ENCODE peak calls at places on chromosomes 4 and X, in four cellular contexts. H, W, T and I are unnamed samples.

GRCh38 chrX:55754861-55755294 is 37.3 kb downstream of the RRAGB start:
- DNase-seq in H (no peak), W (no peak), T (no peak), I (no peak)

GRCh38 chr4:39415678-39416283 is 9.1 kb downstream of the KLB start:
- DNase-seq in H (no peak), W (no peak), T (peak), I (no peak)

GRCh38 chr4:96894621-96895020 is 1054.7 kb downstream of the PDHA2 start:
- DNase-seq in H (no peak), W (no peak), T (no peak), I (no peak)

GRCh38 chr4:165208741-165209388 is 1.5 kb downstream of the KLHL2 start:
- DNase-seq in H (no peak), W (no peak), T (no peak), I (no peak)

GRCh38 chr4:159267940-159268327 is 165.1 kb downstream of the RAPGEF2 start:
- DNase-seq in H (no peak), W (no peak), T (no peak), I (no peak)

GRCh38 chrX:20320461-20321159 is 53.9 kb upstream of the RPS6KA3 start:
- DNase-seq in H (no peak), W (no peak), T (peak), I (no peak)

GRCh38 chrX:119999087-119999634 is 55.6 kb upstream of the NKAP start:
- DNase-seq in H (no peak), W (no peak), T (no peak), I (no peak)

GRCh38 chrX:39650883-39651282 is 446.9 kb downstream of the BCOR start:
- DNase-seq in H (no peak), W (no peak), T (no peak), I (no peak)

GRCh38 chr4:138158746-138159297 is 83.3 kb downstream of the SLC7A11 start:
- DNase-seq in H (no peak), W (no peak), T (no peak), I (no peak)

GRCh38 chr4:137819964-137820383 is 287.7 kb upstream of the PCDH18 start:
- DNase-seq in H (peak), W (no peak), T (peak), I (peak)

GRCh38 chr4:109559983-109560686 is at the start of gene MCUB:
- DNase-seq in H (peak), W (peak), T (peak), I (peak)

GRCh38 chr4:5051210-5051691 is at the start of gene STK32B:
- DNase-seq in H (no peak), W (peak), T (no peak), I (no peak)

GRCh38 chrX:137566746-137567473 is 983 bp downstream of the ZIC3 start:
- DNase-seq in H (no peak), W (no peak), T (no peak), I (no peak)

GRCh38 chrX:111823068-111823467 is 52.9 kb upstream of the TRPC5OS start:
- DNase-seq in H (no peak), W (peak), T (no peak), I (peak)

GRCh38 chrX:153741446-153741845 is 16.8 kb downstream of the ABCD1 start:
- DNase-seq in H (no peak), W (no peak), T (no peak), I (no peak)

GRCh38 chr4:8674311-8674885 is 81.8 kb downstream of the CPZ start:
- DNase-seq in H (no peak), W (no peak), T (no peak), I (no peak)

DNA sequence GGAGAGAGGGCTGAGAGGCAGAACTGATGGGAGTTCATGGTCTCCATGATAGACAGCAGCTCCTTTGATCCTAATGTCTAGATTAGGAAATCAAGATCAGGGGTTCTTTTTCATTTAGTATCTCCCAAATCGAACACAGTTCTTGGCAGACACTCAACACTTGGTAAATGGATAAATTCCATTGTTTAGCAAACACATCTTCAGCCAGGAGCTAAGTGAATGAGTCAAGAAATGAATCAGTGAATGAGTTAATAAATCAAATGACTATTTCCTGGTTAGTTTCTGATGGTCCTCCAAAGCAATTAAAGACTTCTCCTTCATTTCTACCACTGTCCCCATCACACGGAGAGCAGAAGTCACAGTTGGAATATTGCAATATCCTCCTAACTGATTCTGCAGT is 120.0 kb upstream of the SHISA3 start:
- DNase-seq in H (no peak), W (no peak), T (no peak), I (no peak)
- TF ChIP-seq TCF7L2 in H (no peak), W (no peak), T (no peak), I (no peak)

GRCh38 chr4:41156574-41156973 is 57.8 kb downstream of the APBB2 start:
- DNase-seq in H (peak), W (no peak), T (no peak), I (no peak)

GRCh38 chr4:41154814-41155177 is 59.5 kb downstream of the APBB2 start:
- DNase-seq in H (no peak), W (no peak), T (no peak), I (no peak)

GRCh38 chr4:41157009-41157408 is 57.3 kb downstream of the APBB2 start:
- DNase-seq in H (no peak), W (no peak), T (no peak), I (no peak)

GRCh38 chr4:41155194-41155830 is 59.0 kb downstream of the APBB2 start:
- DNase-seq in H (no peak), W (no peak), T (no peak), I (no peak)

GRCh38 chr4:41154001-41154813 is 60.1 kb downstream of the APBB2 start:
- DNase-seq in H (no peak), W (no peak), T (no peak), I (no peak)
- TF ChIP-seq TCF7L2 in H (no peak), W (no peak), T (no peak), I (no peak)

DNA sequence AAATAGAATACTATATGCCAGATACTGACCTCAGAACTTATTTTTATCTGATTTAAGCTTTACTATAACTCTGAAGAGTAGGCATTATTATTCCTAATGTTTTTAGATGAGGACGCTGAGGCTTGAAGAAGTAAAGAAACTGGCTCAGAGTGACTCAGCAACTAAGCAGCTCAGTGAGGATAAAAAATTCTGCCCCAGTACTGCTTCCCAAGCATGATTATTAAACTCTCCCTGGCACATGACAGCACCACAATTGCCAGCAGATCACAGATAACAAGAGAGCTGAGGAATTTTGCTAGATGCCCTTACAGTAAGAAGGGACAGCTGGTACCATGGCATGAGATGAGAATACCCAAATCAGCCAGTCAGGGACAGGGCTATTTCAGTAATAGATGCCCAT is 219.4 kb downstream of the NKX6-1 start:
- DNase-seq in H (no peak), W (no peak), T (no peak), I (no peak)
- TF ChIP-seq TCF7L2 in H (no peak), W (no peak), T (no peak), I (no peak)

GRCh38 chrX:43595931-43596330 is 60.2 kb upstream of the MAOA start:
- DNase-seq in H (no peak), W (no peak), T (no peak), I (no peak)
- TF ChIP-seq TCF7L2 in H (no peak), W (no peak), T (no peak), I (no peak)

DNA sequence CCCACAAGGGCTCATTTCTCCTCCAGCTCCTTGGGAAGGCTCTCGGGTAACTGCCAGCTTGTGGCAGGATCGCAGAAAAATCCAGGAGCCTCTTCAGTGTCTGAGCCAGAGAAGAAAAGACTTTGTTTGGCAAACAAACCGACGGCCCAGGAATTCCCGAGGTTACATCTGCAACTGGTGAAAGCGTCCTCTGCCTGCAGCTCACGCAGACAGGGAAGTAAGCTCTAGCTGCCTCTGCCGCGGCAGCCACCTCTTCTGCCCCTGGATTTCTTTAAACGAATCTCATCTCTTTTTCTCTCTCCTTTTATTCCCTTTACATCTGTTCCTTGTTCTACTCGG is 289 bp downstream of the DCHS2 start:
- DNase-seq in H (no peak), W (no peak), T (no peak), I (no peak)
- TF ChIP-seq TCF7L2 in H (no peak), W (no peak), T (no peak), I (no peak)

GRCh38 chr4:173518419-173519102 is 11.5 kb downstream of the HAND2 start:
- DNase-seq in H (no peak), W (no peak), T (no peak), I (no peak)

GRCh38 chr4:173515458-173515857 is 14.6 kb downstream of the HAND2 start:
- DNase-seq in H (no peak), W (no peak), T (no peak), I (no peak)

GRCh38 chr4:173517781-173518371 is 12.2 kb downstream of the HAND2 start:
- DNase-seq in H (no peak), W (no peak), T (no peak), I (no peak)

GRCh38 chr4:173514641-173515217 is 15.3 kb downstream of the HAND2 start:
- DNase-seq in H (no peak), W (no peak), T (no peak), I (no peak)

GRCh38 chr4:173516621-173517612 is 13.1 kb downstream of the HAND2 start:
- DNase-seq in H (no peak), W (no peak), T (no peak), I (no peak)
- TF ChIP-seq TCF7L2 in H (no peak), W (no peak), T (no peak), I (no peak)

DNA sequence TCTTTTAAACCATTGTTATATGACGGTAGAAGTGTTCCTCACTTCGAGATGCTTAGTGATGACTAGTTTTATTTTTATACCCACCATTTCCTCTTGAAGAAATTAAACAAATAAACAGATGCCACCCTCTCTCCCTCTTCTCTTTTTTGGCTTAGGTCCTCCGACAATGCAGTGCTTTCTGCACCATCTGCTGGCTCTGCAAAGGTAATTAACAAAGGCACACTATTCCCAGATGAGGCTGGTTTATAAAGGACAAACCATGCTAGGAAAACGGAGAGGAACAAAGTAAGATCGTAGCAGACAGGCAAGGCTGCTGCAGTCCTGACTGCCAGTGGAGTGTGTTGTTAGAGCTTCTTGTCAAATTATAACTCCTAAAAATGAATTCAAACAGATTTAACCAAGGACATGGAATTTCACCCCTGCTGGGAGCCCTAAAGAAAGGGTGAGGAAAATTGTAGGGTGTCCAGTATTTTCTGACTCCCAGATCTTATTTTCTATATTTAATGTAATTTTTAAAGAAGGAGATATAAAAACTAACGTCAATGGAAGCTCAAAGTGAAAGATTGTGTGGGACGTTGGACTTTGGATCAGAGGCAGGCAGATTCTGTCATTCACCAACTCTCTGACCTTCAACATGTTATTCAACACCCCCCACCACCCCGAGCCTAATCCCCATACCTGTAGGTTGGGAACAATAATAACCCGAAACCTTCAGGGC is 142.1 kb downstream of the CPEB2 start:
- DNase-seq in H (no peak), W (no peak), T (no peak), I (no peak)
- TF ChIP-seq TCF7L2 in H (no peak), W (no peak), T (no peak), I (no peak)

DNA sequence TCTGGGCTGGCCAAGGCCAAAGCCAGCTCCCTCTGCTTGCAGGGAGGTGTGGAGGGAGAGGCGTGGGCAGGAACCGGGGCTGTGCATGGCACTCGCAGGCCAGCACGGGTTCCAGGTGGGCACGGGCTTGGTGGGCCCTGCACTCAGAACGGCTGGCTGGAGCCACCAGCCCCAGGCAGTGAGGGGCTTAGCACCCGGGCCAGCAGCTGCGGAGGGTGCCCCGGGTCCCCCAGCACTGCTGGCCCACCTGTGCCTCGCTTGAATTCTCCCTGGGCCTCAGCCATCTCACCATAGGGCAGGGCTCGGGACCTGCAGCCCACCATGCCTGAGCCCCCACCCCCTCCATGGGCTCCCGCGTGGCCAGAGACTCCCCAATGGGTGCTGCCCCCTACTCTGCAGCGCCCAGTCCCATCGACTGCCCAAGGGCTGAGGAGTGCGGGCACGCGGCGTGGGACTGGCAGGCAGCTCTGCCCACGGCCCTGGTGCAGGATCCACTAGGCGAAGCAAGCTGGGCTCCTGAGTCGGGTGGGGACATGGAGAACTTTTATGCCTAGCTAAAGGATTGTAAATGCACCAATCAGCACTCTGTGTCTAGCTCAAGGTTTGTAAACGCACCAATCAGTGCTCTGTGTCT is 193.9 kb downstream of the LARP7 start:
- DNase-seq in H (no peak), W (no peak), T (no peak), I (no peak)
- TF ChIP-seq TCF7L2 in H (no peak), W (no peak), T (no peak), I (no peak)

DNA sequence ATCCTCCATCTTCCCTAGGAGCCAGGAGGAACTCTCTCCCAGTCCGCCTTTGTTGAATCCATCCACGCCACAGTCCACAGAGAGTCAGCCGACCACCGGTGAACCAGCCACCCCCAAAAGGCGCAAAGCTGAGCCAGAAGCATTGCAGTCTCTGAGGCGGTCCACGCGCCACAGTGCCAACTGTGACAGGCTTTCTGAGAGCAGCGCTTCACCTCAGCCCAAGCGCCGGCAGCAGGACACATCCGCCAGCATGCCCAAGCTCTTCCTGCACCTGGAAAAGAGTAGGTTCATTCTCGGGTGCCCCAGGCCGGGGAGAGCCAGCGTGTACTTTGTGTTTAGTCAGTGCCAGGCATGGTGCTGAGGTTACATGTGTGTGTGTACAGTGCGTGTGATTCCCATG is 7.4 kb downstream of the MSL3 start:
- DNase-seq in H (no peak), W (no peak), T (no peak), I (no peak)
- TF ChIP-seq TCF7L2 in H (no peak), W (no peak), T (no peak), I (no peak)

GRCh38 chrX:80807606-80808159 is 2.0 kb downstream of the BRWD3 start:
- DNase-seq in H (no peak), W (peak), T (no peak), I (peak)
- TF ChIP-seq TCF7L2 in H (no peak), W (no peak), T (no peak), I (no peak)